ENCODE peak calls at places on chromosomes 16 and 17, in five cellular contexts. G is fibroblast of lung, L is PC-3, B is GM12878, P is mammary epithelial cell. Z is an unnamed sample.

GRCh38 chr17:17757391-17757791 is 76.1 kb downstream of the RAI1 start:
- DNase-seq in P (no peak), B (no peak), L (no peak), G (no peak), Z (no peak)

GRCh38 chr16:85631230-85631629 is 18.1 kb downstream of the GSE1 start:
- DNase-seq in P (no peak), G (no peak), B (no peak), L (no peak), Z (no peak)

GRCh38 chr16:66441586-66442375 is 14.7 kb downstream of the BEAN1 start:
- DNase-seq in P (no peak), G (no peak), L (peak), B (no peak), Z (no peak)

GRCh38 chr17:61009619-61010018 is 332.0 kb downstream of the BCAS3 start:
- DNase-seq in B (peak), P (no peak), L (no peak), G (peak), Z (peak)

GRCh38 chr17:76597156-76598003 is 11.7 kb upstream of the ST6GALNAC2 start:
- DNase-seq in P (peak), B (peak), L (peak), G (no peak), Z (no peak)

GRCh38 chr17:571224-571623 is 143.4 kb downstream of the VPS53 start:
- DNase-seq in B (no peak), P (no peak), L (no peak), G (no peak), Z (no peak)

GRCh38 chr17:76523084-76524037 is 14.1 kb downstream of the CYGB start:
- DNase-seq in G (peak), B (no peak), P (peak), L (peak), Z (peak)

GRCh38 chr17:67471118-67471517 is 94.0 kb downstream of the PITPNC1 start:
- DNase-seq in P (no peak), G (no peak), L (no peak), B (no peak), Z (no peak)

GRCh38 chr17:48818361-48818841 is 1.4 kb upstream of the TTLL6 start:
- DNase-seq in G (no peak), P (no peak), B (no peak), L (no peak), Z (no peak)

GRCh38 chr17:33934696-33935095 is 320.4 kb upstream of the CCL2 start:
- DNase-seq in P (no peak), G (no peak), L (no peak), B (no peak), Z (no peak)

GRCh38 chr16:883781-884180 is 83.2 kb upstream of the GNG13 start:
- DNase-seq in B (no peak), L (no peak), G (no peak), P (no peak), Z (no peak)

GRCh38 chr16:72947379-72948237 is 100.3 kb downstream of the ZFHX3 start:
- DNase-seq in P (no peak), L (no peak), G (peak), B (no peak), Z (peak)

GRCh38 chr17:44118427-44119050 is 4.9 kb downstream of the HDAC5 start:
- DNase-seq in G (no peak), P (no peak), B (no peak), L (no peak), Z (no peak)

GRCh38 chr16:57955572-57955971 is 15.4 kb downstream of the CNGB1 start:
- DNase-seq in L (no peak), G (no peak), B (no peak), P (peak), Z (no peak)

GRCh38 chr16:55645986-55646385 is 9.8 kb upstream of the SLC6A2 start:
- DNase-seq in B (no peak), G (no peak), L (no peak), P (no peak), Z (no peak)

GRCh38 chr17:337866-338265 is 14.7 kb downstream of the RPH3AL start:
- DNase-seq in P (no peak), L (no peak), B (peak), G (no peak), Z (no peak)

GRCh38 chr16:66427036-66427446 is at the start of gene BEAN1:
- DNase-seq in P (no peak), B (no peak), L (peak), G (no peak), Z (peak)

GRCh38 chr17:73984981-73985380 is 218.5 kb upstream of the RPL38 start:
- DNase-seq in B (no peak), G (no peak), L (no peak), P (no peak), Z (no peak)

GRCh38 chr16:2151188-2152091 is 3.0 kb downstream of the RAB26 start:
- DNase-seq in P (no peak), G (no peak), B (no peak), L (no peak), Z (no peak)

GRCh38 chr17:48202945-48203344 is 95.4 kb downstream of the SNX11 start:
- DNase-seq in P (no peak), B (no peak), L (no peak), G (no peak), Z (no peak)

GRCh38 chr16:1859650-1860049 is 12.3 kb downstream of the MEIOB start:
- DNase-seq in P (no peak), B (no peak), G (no peak), L (no peak), Z (no peak)

DNA sequence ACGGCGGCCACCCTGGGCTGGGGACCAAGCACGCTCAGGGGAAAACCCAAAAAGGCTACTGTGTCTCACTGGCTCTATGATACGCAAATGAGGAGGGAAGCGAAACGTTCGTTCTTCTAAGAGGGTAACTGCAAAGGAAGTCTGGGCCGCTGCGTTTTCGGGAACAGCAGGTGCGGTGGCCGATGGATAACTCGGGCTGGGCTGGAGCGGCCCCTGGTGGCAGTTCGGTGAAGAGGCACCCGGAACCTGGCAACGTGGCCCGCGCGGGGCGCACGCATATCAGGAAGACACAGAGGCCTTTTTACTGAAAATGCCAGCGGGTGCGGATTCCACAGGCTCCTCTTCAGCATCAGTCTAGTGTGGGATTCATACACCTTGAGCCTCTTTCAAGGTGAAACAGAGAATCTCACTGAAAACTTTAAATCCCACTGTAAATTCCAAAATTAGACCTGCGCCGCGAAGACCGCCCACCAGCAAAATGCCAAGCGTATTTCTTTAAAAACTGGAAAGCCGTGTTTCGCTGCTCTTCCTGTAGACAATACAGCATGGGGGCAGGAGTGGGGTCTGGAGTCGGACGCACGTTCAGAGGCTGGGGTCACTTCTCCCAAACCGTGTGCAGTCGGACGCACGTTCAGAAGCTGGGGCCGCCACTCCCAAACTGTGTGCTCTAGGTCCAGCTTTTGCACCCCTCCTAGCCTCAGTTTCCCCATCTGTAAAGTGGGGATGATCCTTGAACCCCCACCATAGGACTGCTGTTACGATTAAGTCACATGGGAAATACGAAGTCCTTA is 44.4 kb upstream of the METTL9 start:
- DNase-seq in P (peak), L (peak), B (peak), G (peak), Z (peak)
- TF ChIP-seq EZH2 in P (no peak), L (no peak), B (no peak), G (no peak), Z (no peak)

GRCh38 chr16:77211880-77212735 is 12.9 kb downstream of the SYCE1L start:
- DNase-seq in L (peak), B (no peak), G (peak), P (peak), Z (peak)
- TF ChIP-seq EZH2 in L (no peak), B (no peak), G (peak), P (no peak), Z (no peak)

GRCh38 chr17:66301418-66301863 is 972 bp upstream of the PRKCA start:
- DNase-seq in P (no peak), B (no peak), L (no peak), G (no peak), Z (no peak)

GRCh38 chr17:66302761-66303626 is 581 bp downstream of the PRKCA start:
- DNase-seq in L (peak), G (peak), B (no peak), P (peak), Z (peak)

GRCh38 chr17:66300956-66301355 is 1.5 kb upstream of the PRKCA start:
- DNase-seq in L (no peak), G (no peak), B (no peak), P (no peak), Z (no peak)

GRCh38 chr17:66299721-66300120 is 2.7 kb upstream of the PRKCA start:
- DNase-seq in L (no peak), P (no peak), B (no peak), G (peak), Z (no peak)

GRCh38 chr17:66301864-66302741 is at the start of gene PRKCA:
- DNase-seq in G (peak), P (peak), B (no peak), L (peak), Z (peak)
- TF ChIP-seq EZH2 in G (no peak), P (no peak), B (no peak), L (no peak), Z (no peak)

DNA sequence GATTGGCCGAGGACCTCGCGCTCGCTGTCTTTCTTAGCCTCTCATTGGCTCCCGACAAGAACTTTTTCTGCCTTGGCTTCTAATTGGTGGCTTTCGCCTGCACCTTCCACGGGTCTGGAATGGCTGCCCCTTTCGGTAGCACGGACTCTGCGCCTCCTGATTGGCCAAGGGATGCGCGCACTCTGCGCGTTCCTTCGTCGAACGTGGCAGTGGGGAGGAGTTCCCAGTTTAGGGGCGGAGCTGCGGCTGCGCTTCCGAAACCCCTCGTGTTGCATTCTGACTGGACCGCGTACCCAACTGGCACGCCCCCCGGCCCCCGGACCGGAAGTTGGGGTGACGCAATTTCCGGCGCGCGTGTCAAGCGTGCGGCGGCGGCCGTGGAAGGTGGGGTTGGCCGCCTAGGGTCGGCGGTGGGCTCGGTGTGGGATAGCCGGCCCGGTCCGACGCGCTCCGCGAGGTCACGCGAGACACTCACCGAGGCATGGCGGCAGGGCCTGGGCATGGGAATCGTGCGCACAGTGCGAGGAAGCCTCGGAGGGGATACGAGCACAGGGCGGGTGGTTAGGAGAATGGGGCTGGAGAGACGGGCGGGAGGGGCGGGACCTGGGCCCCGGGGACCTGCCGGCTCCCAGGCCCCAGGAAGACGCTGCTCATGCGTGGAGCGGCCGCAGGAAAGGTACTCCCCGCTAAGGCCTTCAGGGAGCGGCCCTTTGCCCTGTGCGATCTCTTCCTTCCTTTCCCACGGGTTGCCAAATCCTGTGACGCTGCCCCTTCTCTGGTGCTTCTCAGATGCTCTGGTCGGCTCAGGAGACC is 627 bp upstream of the P4HB start:
- DNase-seq in P (peak), G (peak), B (peak), L (peak), Z (peak)
- TF ChIP-seq EZH2 in P (peak), G (peak), B (peak), L (no peak), Z (no peak)

GRCh38 chr17:63700528-63701441 is 860 bp upstream of the LIMD2 start:
- DNase-seq in G (peak), P (no peak), L (no peak), B (no peak), Z (peak)
- TF ChIP-seq EZH2 in G (no peak), P (no peak), L (no peak), B (no peak), Z (no peak)

GRCh38 chr16:88645941-88646340 is 4.9 kb downstream of the CYBA start:
- DNase-seq in B (no peak), G (no peak), L (no peak), P (no peak), Z (no peak)

GRCh38 chr16:88645455-88645854 is 5.4 kb downstream of the CYBA start:
- DNase-seq in G (no peak), B (no peak), P (no peak), L (no peak), Z (no peak)

GRCh38 chr16:88643546-88643932 is 5.2 kb downstream of the IL17C start:
- DNase-seq in P (no peak), B (no peak), L (no peak), G (no peak), Z (no peak)

GRCh38 chr16:88640520-88641247 is 2.3 kb downstream of the IL17C start:
- DNase-seq in B (no peak), P (no peak), G (no peak), L (no peak), Z (no peak)

GRCh38 chr16:88642881-88643545 is 4.6 kb downstream of the IL17C start:
- DNase-seq in G (no peak), L (no peak), B (no peak), P (no peak), Z (no peak)
- TF ChIP-seq EZH2 in G (no peak), L (no peak), B (no peak), P (no peak), Z (no peak)

GRCh38 chr16:49282690-49283375 is 1.2 kb upstream of the CBLN1 start:
- DNase-seq in L (no peak), B (no peak), P (no peak), G (no peak), Z (peak)
- TF ChIP-seq EZH2 in L (no peak), B (no peak), P (peak), G (no peak), Z (peak)

GRCh38 chr17:45263477-45263860 is 1.6 kb upstream of the SPATA32 start:
- DNase-seq in P (no peak), G (no peak), L (no peak), B (no peak), Z (no peak)

GRCh38 chr17:45262516-45263476 is 902 bp upstream of the SPATA32 start:
- DNase-seq in L (peak), B (no peak), P (no peak), G (peak), Z (no peak)

GRCh38 chr17:45264430-45264829 is 2.5 kb upstream of the SPATA32 start:
- DNase-seq in G (no peak), B (no peak), L (no peak), P (no peak), Z (no peak)

GRCh38 chr17:45260204-45260783 is 1.6 kb downstream of the SPATA32 start:
- DNase-seq in L (no peak), B (no peak), G (no peak), P (no peak), Z (no peak)

DNA sequence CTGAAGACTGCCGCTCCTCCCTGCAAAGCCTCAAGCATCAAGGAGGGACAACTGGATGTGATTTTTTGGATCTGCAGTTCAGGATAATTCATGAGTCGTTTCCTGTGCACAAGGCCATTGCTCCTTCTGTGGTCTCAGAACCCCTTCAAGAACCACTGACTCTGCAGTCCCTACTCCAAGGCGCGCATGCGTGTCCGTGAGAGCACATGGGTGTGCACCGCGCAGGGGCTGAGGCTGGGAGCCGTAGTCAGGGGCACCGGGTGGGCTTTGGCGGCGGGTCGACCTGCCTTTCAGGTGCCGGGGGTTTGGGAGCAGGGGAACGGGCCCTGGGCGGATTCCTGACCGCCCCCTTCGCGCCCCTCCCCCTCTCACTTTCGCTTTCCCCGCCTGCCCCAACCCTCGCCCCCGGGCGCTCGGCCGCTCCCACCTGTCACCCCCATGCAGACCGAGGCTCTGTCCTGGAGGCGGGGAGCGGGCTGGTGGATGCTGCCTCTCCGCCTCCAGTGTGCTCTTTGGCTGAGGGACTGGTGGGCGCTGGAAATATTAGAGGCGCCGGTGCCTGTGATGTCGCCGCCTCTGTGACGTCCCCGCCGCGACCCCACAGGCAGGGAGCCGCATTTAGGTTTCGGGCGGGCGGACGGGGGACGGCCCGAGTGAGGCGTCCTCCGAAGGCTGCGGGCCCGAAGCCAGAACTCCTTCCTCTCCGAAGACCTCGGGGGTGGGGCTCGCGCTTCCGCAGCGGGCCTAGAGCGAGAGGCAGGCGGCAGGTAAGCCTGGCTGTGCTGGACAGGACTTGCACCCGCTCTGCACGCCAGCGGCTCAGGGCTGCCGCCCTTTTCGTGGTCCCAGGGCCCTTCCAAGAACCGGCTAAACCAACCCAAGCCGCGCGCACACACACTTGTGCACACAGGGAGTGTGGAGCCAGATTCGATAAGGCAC is at the start of gene SPATA32:
- DNase-seq in B (no peak), L (peak), P (no peak), G (peak), Z (peak)
- TF ChIP-seq EZH2 in B (no peak), L (no peak), P (no peak), G (no peak), Z (no peak)

DNA sequence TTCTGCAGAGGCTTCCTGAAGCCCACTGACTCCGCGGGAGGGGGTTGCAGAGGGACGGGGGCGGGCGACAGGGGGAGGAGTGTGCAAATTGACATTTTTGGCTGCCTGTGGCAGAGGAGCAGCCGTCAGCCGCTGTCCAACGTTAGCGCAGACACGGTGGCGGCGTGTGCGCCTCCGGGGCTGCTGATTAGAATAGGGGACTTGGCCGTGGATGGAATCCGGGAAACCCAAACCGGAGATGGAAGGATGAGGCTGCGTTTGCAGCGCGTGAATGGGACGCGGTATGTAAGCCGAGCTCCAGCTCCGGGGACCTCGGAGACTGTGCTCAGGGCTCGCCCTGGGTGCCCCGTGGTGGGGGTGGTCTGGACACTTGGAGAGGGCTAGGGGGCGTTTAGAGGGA is 849.0 kb upstream of the RBFOX1 start:
- DNase-seq in B (no peak), G (no peak), P (no peak), L (no peak), Z (no peak)
- TF ChIP-seq EZH2 in B (no peak), G (no peak), P (no peak), L (no peak), Z (no peak)